ENCODE peak calls at places on chromosomes 12 and 14, in nine cellular contexts. S is fibroblast of lung, G is IMR-90, V is HCT116, T is neuronal stem cell, H is GM23248, F is mammary epithelial cell, N is Karpas-422, J is DND-41. C is an unnamed sample. For H3K4me1, the result is how much of the 10 kb centered on the place peaks cover.

GRCh38 chr14:91229743-91230200 is 14.7 kb downstream of the GPR68 start:
- DNase-seq in F (peak), T (no peak), J (peak), V (no peak), H (peak), N (no peak), G (peak), S (peak), C (no peak)

GRCh38 chr12:65495233-65495632 is 216.8 kb downstream of the MSRB3 start:
- DNase-seq in V (peak), T (no peak), N (no peak), F (peak), S (peak), G (peak), J (no peak), H (peak), C (no peak)

GRCh38 chr12:53046655-53047220 is 3.1 kb upstream of the TNS2 start:
- DNase-seq in N (no peak), G (peak), T (peak), F (peak), J (peak), S (peak), V (no peak), H (peak), C (peak)

GRCh38 chr14:69636051-69636639 is 24.7 kb downstream of the SUSD6 start:
- DNase-seq in G (no peak), J (no peak), F (no peak), N (no peak), H (no peak), S (no peak), T (no peak), V (no peak), C (no peak)

GRCh38 chr14:23646648-23647549 is 10.7 kb downstream of the DHRS2 start:
- DNase-seq in T (no peak), J (no peak), S (no peak), G (no peak), F (peak), V (no peak), N (no peak), H (peak), C (no peak)

GRCh38 chr12:89556976-89557375 is 31.1 kb upstream of the POC1B start:
- DNase-seq in H (no peak), S (peak), V (peak), G (peak), T (no peak), F (peak), N (no peak), J (no peak), C (no peak)

GRCh38 chr12:2382391-2383155 is 329.8 kb downstream of the CACNA1C start:
- DNase-seq in G (peak), T (no peak), J (no peak), N (peak), S (no peak), V (no peak), F (no peak), H (peak), C (no peak)

GRCh38 chr14:54722791-54723432 is 156.0 kb downstream of the SAMD4A start:
- DNase-seq in F (peak), S (peak), H (no peak), V (no peak), T (peak), J (no peak), N (peak), G (peak), C (no peak)

GRCh38 chr12:94488449-94488848 is 28.8 kb upstream of the CEP83 start:
- DNase-seq in S (no peak), F (no peak), J (no peak), T (no peak), G (peak), N (peak), H (no peak), V (no peak), C (no peak)

GRCh38 chr12:2675776-2676175 is 119.0 kb upstream of the FKBP4 start:
- DNase-seq in J (no peak), S (no peak), F (no peak), N (no peak), G (no peak), V (no peak), T (no peak), H (no peak), C (no peak)

GRCh38 chr14:98924046-98924445 is 348.0 kb downstream of the BCL11B start:
- DNase-seq in N (no peak), V (no peak), H (no peak), T (no peak), S (no peak), G (no peak), F (no peak), J (no peak), C (no peak)

GRCh38 chr14:22318951-22319350 is 270.1 kb downstream of the DAD1 start:
- DNase-seq in F (no peak), G (peak), T (no peak), J (no peak), H (no peak), V (no peak), N (no peak), S (no peak), C (no peak)

GRCh38 chr12:3168775-3169221 is 91.6 kb downstream of the TSPAN9 start:
- DNase-seq in F (peak), V (peak), J (no peak), N (no peak), H (peak), G (peak), S (peak), T (no peak), C (peak)

GRCh38 chr12:50734409-50735263 is 29.3 kb upstream of the ATF1 start:
- DNase-seq in V (peak), J (peak), S (peak), G (peak), H (peak), N (peak), T (peak), F (no peak), C (no peak)

GRCh38 chr12:47586952-47587669 is 118.7 kb downstream of the RPAP3 start:
- DNase-seq in S (no peak), G (no peak), J (no peak), T (no peak), N (no peak), V (no peak), F (no peak), H (no peak), C (no peak)

GRCh38 chr12:59839514-59839913 is 243.7 kb downstream of the SLC16A7 start:
- DNase-seq in T (no peak), G (peak), F (no peak), S (peak), J (no peak), V (no peak), N (no peak), H (peak), C (no peak)

GRCh38 chr12:12372946-12373722 is 16.3 kb downstream of the BORCS5 start:
- DNase-seq in N (no peak), F (no peak), J (no peak), S (no peak), V (no peak), G (no peak), H (no peak), T (no peak), C (no peak)

GRCh38 chr12:6336079-6336858 is 5.6 kb downstream of the TNFRSF1A start:
- DNase-seq in N (no peak), V (peak), S (peak), H (peak), G (peak), J (peak), F (peak), T (peak), C (peak)

GRCh38 chr14:70018713-70019201 is 139.5 kb downstream of the SMOC1 start:
- DNase-seq in T (no peak), N (no peak), F (no peak), H (peak), S (peak), V (no peak), J (peak), G (peak), C (no peak)

GRCh38 chr12:15299947-15300346 is 22.4 kb upstream of the PTPRO start:
- DNase-seq in N (no peak), J (no peak), V (no peak), G (no peak), S (no peak), F (no peak), T (no peak), H (no peak), C (no peak)

GRCh38 chr12:47277071-47277408 is 197.3 kb upstream of the AMIGO2 start:
- DNase-seq in V (no peak), N (no peak), G (no peak), F (no peak), T (no peak), H (no peak), S (no peak), J (no peak), C (no peak)

GRCh38 chr12:6469609-6470374 is 685 bp downstream of the VAMP1 start:
- DNase-seq in J (no peak), N (peak), T (no peak), F (no peak), V (no peak), S (no peak), H (peak), G (no peak), C (no peak)

GRCh38 chr12:6465467-6466183 is 4.9 kb downstream of the VAMP1 start:
- DNase-seq in J (peak), V (peak), S (peak), G (peak), H (peak), T (peak), F (peak), N (peak), C (no peak)

GRCh38 chr12:1318327-1319031 is 275.9 kb downstream of the FBXL14 start:
- DNase-seq in T (peak), J (no peak), S (peak), G (peak), V (no peak), F (peak), N (peak), H (peak), C (peak)
- H3K4me3 ChIP-seq in T (no peak), J (no peak), S (peak), G (no peak), V (no peak), F (no peak), N (no peak), H (peak), C (peak)

GRCh38 chr14:95486875-95487668 is 29.4 kb downstream of the SYNE3 start:
- DNase-seq in J (no peak), T (no peak), F (no peak), G (no peak), V (no peak), S (no peak), N (peak), H (no peak), C (peak)
- H3K9ac ChIP-seq in J (no peak), T (no peak), F (no peak), G (no peak), V (no peak), S (no peak), N (no peak), H (no peak), C (no peak)

GRCh38 chr12:537772-538171 is 78.0 kb downstream of the B4GALNT3 start:
- DNase-seq in N (no peak), H (no peak), T (no peak), G (no peak), J (no peak), F (peak), S (no peak), V (peak), C (no peak)
- H3K4me1 ChIP-seq in N (under half), H (under half), T (under half), G (under half), J (under half), F (under half), S (under half), V (under half), C (under half)

GRCh38 chr14:52033131-52033642 is 35.7 kb downstream of the NID2 start:
- DNase-seq in F (peak), H (peak), T (no peak), G (peak), S (peak), J (no peak), V (no peak), N (no peak), C (no peak)
- H3K4me3 ChIP-seq in F (no peak), H (peak), T (no peak), G (no peak), S (no peak), J (no peak), V (no peak), N (no peak), C (no peak)

GRCh38 chr12:25829192-25829591 is 129.3 kb upstream of the RASSF8 start:
- DNase-seq in F (peak), T (no peak), N (no peak), V (no peak), S (peak), H (peak), G (peak), J (no peak), C (no peak)
- H3K9ac ChIP-seq in F (no peak), T (no peak), N (no peak), V (no peak), S (no peak), H (peak), G (no peak), J (no peak), C (no peak)

DNA sequence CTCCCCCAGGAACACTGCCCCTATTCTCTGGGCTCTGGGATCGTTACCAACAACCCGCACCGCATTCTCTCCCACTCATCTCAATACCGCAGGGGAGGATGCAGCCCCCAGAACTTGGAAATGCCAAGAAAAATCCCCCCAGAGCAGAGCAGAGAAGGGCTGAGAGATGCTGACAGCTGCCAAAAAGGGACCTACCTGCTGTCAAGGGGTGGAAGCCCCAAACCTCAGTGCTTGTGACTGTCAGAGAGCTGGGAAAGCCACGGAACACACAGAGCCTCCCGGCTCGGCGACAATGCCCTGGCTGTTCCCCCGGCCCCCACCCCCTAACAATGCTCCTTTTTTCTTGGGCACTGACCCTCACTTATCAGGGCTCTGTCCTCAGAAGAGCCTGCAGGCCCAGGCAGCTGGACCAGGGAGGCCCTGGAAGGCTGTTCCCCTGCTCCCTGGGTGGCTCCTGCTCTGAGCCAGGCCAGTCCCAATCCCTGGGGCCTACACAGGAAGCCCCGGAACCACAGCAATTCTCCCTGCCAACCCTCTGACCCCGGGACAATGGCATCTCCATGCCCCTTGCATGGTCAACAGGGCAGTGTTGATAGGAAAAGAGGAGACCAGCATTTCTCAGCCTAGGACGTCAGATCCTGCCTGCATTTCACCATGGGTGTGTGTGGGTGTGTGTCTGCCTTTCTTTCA is 78.9 kb downstream of the ITPK1 start:
- DNase-seq in S (peak), N (no peak), V (no peak), T (peak), F (no peak), H (no peak), G (no peak), J (no peak), C (peak)
- H3K4me1 ChIP-seq in S (under half), N (under half), V (half or more), T (half or more), F (half or more), H (under half), G (under half), J (under half), C (half or more)

DNA sequence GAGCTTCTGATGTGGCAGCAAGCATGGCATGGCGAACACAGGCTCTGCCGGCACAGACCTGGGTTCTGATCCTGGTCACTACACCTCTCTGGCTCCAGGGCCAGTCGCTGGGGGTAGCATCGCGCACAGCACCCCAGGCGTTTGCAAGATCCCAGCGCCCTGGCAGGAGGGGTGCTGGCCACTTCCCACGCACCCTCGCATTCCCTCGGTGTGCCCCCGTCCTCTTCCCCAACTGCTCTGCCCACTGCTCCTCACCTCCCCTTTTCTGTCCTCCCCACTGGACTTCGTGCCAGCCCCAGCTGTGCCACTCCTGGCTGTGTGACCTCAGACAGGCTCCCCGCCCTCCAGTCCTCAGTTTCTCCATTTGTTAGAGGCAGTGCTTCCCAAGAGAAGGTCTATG is 2.8 kb downstream of the CDK2AP1 start:
- DNase-seq in N (no peak), T (no peak), S (no peak), F (no peak), H (no peak), V (no peak), J (no peak), G (no peak), C (peak)
- H3K4me3 ChIP-seq in N (peak), T (no peak), S (no peak), F (peak), H (peak), V (no peak), J (no peak), G (peak), C (no peak)

GRCh38 chr12:26317942-26318565 is 122.7 kb downstream of the SSPN start:
- DNase-seq in F (peak), V (peak), J (no peak), S (peak), H (peak), T (no peak), N (peak), G (peak), C (no peak)
- H3K9ac ChIP-seq in F (peak), V (no peak), J (no peak), S (no peak), H (peak), T (no peak), N (peak), G (no peak), C (no peak)

C was measured in kidney.